ENCODE peak calls at places on chromosomes 16 and 17, in ten cellular contexts. One of them, this sample, is unnamed.

GRCh38 chr17:1485311-1485747 is 7.2 kb downstream of the MYO1C start:
- DNase-seq in fibroblast of lung: no peak
- DNase-seq in tibial nerve: no peak
- DNase-seq in left ventricle myocardium inferior: peak; percentile 76
- DNase-seq in uterus: peak; percentile 52
- DNase-seq in K562: peak; percentile 34
- DNase-seq in CD8-positive, alpha-beta memory T cell: peak; percentile 44
- DNase-seq in tibial artery: no peak
- DNase-seq in H9: peak; percentile 88
- DNase-seq in effector memory CD4-positive, alpha-beta T cell: peak; percentile 31
- DNase-seq in this sample: no peak

GRCh38 chr16:27690604-27691003 is 140.7 kb downstream of the KATNIP start:
- DNase-seq in fibroblast of lung: peak; percentile 14
- DNase-seq in tibial nerve: no peak
- DNase-seq in left ventricle myocardium inferior: no peak
- DNase-seq in uterus: no peak
- DNase-seq in K562: peak; percentile 71
- DNase-seq in CD8-positive, alpha-beta memory T cell: no peak
- DNase-seq in tibial artery: no peak
- DNase-seq in H9: peak; percentile 52
- DNase-seq in effector memory CD4-positive, alpha-beta T cell: peak; percentile 5
- DNase-seq in this sample: no peak

GRCh38 chr17:37698132-37698615 is 46.7 kb downstream of the HNF1B start:
- DNase-seq in fibroblast of lung: peak; percentile 77
- DNase-seq in tibial nerve: no peak
- DNase-seq in left ventricle myocardium inferior: no peak
- DNase-seq in uterus: no peak
- DNase-seq in K562: no peak
- DNase-seq in CD8-positive, alpha-beta memory T cell: no peak
- DNase-seq in tibial artery: no peak
- DNase-seq in H9: no peak
- DNase-seq in effector memory CD4-positive, alpha-beta T cell: no peak
- DNase-seq in this sample: no peak

GRCh38 chr16:1626327-1626726 is 14.2 kb downstream of the CRAMP1 start:
- DNase-seq in fibroblast of lung: no peak
- DNase-seq in tibial nerve: no peak
- DNase-seq in left ventricle myocardium inferior: no peak
- DNase-seq in uterus: no peak
- DNase-seq in K562: no peak
- DNase-seq in CD8-positive, alpha-beta memory T cell: no peak
- DNase-seq in tibial artery: no peak
- DNase-seq in H9: no peak
- DNase-seq in effector memory CD4-positive, alpha-beta T cell: no peak
- DNase-seq in this sample: no peak

GRCh38 chr17:48605409-48605864 is 651 bp upstream of the HOXB6 start:
- DNase-seq in fibroblast of lung: no peak
- DNase-seq in tibial nerve: no peak
- DNase-seq in left ventricle myocardium inferior: no peak
- DNase-seq in uterus: no peak
- DNase-seq in K562: peak; percentile 62
- DNase-seq in CD8-positive, alpha-beta memory T cell: no peak
- DNase-seq in tibial artery: no peak
- DNase-seq in H9: no peak
- DNase-seq in effector memory CD4-positive, alpha-beta T cell: no peak
- DNase-seq in this sample: no peak

GRCh38 chr17:34623856-34624766 is 44.7 kb downstream of the TMEM132E start:
- DNase-seq in fibroblast of lung: no peak
- DNase-seq in tibial nerve: no peak
- DNase-seq in left ventricle myocardium inferior: no peak
- DNase-seq in uterus: no peak
- DNase-seq in K562: no peak
- DNase-seq in CD8-positive, alpha-beta memory T cell: no peak
- DNase-seq in tibial artery: no peak
- DNase-seq in H9: no peak
- DNase-seq in effector memory CD4-positive, alpha-beta T cell: no peak
- DNase-seq in this sample: no peak

GRCh38 chr17:45127583-45128300 is 4.6 kb downstream of the PLCD3 start:
- DNase-seq in fibroblast of lung: peak; percentile 72
- DNase-seq in tibial nerve: peak; percentile 59
- DNase-seq in left ventricle myocardium inferior: peak; percentile 70
- DNase-seq in uterus: peak; percentile 72
- DNase-seq in K562: no peak
- DNase-seq in CD8-positive, alpha-beta memory T cell: no peak
- DNase-seq in tibial artery: peak; percentile 90
- DNase-seq in H9: peak; percentile 74
- DNase-seq in effector memory CD4-positive, alpha-beta T cell: no peak
- DNase-seq in this sample: no peak

GRCh38 chr17:38451840-38452529 is 23.7 kb downstream of the ARHGAP23 start:
- DNase-seq in fibroblast of lung: peak; percentile 95
- DNase-seq in tibial nerve: no peak
- DNase-seq in left ventricle myocardium inferior: no peak
- DNase-seq in uterus: peak; percentile 79
- DNase-seq in K562: no peak
- DNase-seq in CD8-positive, alpha-beta memory T cell: no peak
- DNase-seq in tibial artery: no peak
- DNase-seq in H9: peak; percentile 97
- DNase-seq in effector memory CD4-positive, alpha-beta T cell: no peak
- DNase-seq in this sample: no peak

GRCh38 chr16:84056933-84057332 is 14.3 kb upstream of the SLC38A8 start:
- DNase-seq in fibroblast of lung: no peak
- DNase-seq in tibial nerve: no peak
- DNase-seq in left ventricle myocardium inferior: no peak
- DNase-seq in uterus: no peak
- DNase-seq in K562: no peak
- DNase-seq in CD8-positive, alpha-beta memory T cell: no peak
- DNase-seq in tibial artery: no peak
- DNase-seq in H9: no peak
- DNase-seq in effector memory CD4-positive, alpha-beta T cell: no peak
- DNase-seq in this sample: no peak

GRCh38 chr16:47019563-47019962 is 46.1 kb upstream of the DNAJA2 start:
- DNase-seq in fibroblast of lung: peak; percentile 8
- DNase-seq in tibial nerve: no peak
- DNase-seq in left ventricle myocardium inferior: no peak
- DNase-seq in uterus: no peak
- DNase-seq in K562: no peak
- DNase-seq in CD8-positive, alpha-beta memory T cell: no peak
- DNase-seq in tibial artery: no peak
- DNase-seq in H9: no peak
- DNase-seq in effector memory CD4-positive, alpha-beta T cell: no peak
- DNase-seq in this sample: no peak

GRCh38 chr17:69246726-69247375 is 18.2 kb upstream of the ABCA10 start:
- DNase-seq in fibroblast of lung: peak; percentile 36
- DNase-seq in tibial nerve: no peak
- DNase-seq in left ventricle myocardium inferior: no peak
- DNase-seq in uterus: no peak
- DNase-seq in K562: peak; percentile 33
- DNase-seq in CD8-positive, alpha-beta memory T cell: no peak
- DNase-seq in tibial artery: no peak
- DNase-seq in H9: no peak
- DNase-seq in effector memory CD4-positive, alpha-beta T cell: no peak
- DNase-seq in this sample: no peak

GRCh38 chr17:44601574-44602372 is 44.5 kb downstream of the FZD2 start:
- DNase-seq in fibroblast of lung: peak; percentile 71
- DNase-seq in tibial nerve: no peak
- DNase-seq in left ventricle myocardium inferior: no peak
- DNase-seq in uterus: no peak
- DNase-seq in K562: no peak
- DNase-seq in CD8-positive, alpha-beta memory T cell: no peak
- DNase-seq in tibial artery: no peak
- DNase-seq in H9: no peak
- DNase-seq in effector memory CD4-positive, alpha-beta T cell: no peak
- DNase-seq in this sample: no peak

GRCh38 chr16:28845173-28846079 is 722 bp downstream of the TUFM start:
- DNase-seq in fibroblast of lung: peak; percentile 18
- DNase-seq in tibial nerve: no peak
- DNase-seq in left ventricle myocardium inferior: no peak
- DNase-seq in uterus: no peak
- DNase-seq in K562: peak; percentile 60
- DNase-seq in CD8-positive, alpha-beta memory T cell: no peak
- DNase-seq in tibial artery: no peak
- DNase-seq in H9: no peak
- DNase-seq in effector memory CD4-positive, alpha-beta T cell: no peak
- DNase-seq in this sample: no peak

GRCh38 chr17:42670925-42671657 is 5.7 kb downstream of the PLEKHH3 start:
- DNase-seq in fibroblast of lung: no peak
- DNase-seq in tibial nerve: no peak
- DNase-seq in left ventricle myocardium inferior: no peak
- DNase-seq in uterus: no peak
- DNase-seq in K562: no peak
- DNase-seq in CD8-positive, alpha-beta memory T cell: no peak
- DNase-seq in tibial artery: no peak
- DNase-seq in H9: peak; percentile 61
- DNase-seq in effector memory CD4-positive, alpha-beta T cell: no peak
- DNase-seq in this sample: no peak

GRCh38 chr17:42674755-42675347 is 1.9 kb downstream of the PLEKHH3 start:
- DNase-seq in fibroblast of lung: no peak
- DNase-seq in tibial nerve: no peak
- DNase-seq in left ventricle myocardium inferior: no peak
- DNase-seq in uterus: no peak
- DNase-seq in K562: no peak
- DNase-seq in CD8-positive, alpha-beta memory T cell: no peak
- DNase-seq in tibial artery: no peak
- DNase-seq in H9: peak; percentile 91
- DNase-seq in effector memory CD4-positive, alpha-beta T cell: no peak
- DNase-seq in this sample: no peak

GRCh38 chr17:42672038-42672437 is 4.8 kb downstream of the PLEKHH3 start:
- DNase-seq in fibroblast of lung: no peak
- DNase-seq in tibial nerve: no peak
- DNase-seq in left ventricle myocardium inferior: no peak
- DNase-seq in uterus: no peak
- DNase-seq in K562: no peak
- DNase-seq in CD8-positive, alpha-beta memory T cell: no peak
- DNase-seq in tibial artery: no peak
- DNase-seq in H9: peak; percentile 74
- DNase-seq in effector memory CD4-positive, alpha-beta T cell: no peak
- DNase-seq in this sample: no peak

GRCh38 chr17:42675348-42675983 is 1.3 kb downstream of the PLEKHH3 start:
- DNase-seq in fibroblast of lung: no peak
- DNase-seq in tibial nerve: no peak
- DNase-seq in left ventricle myocardium inferior: peak; percentile 70
- DNase-seq in uterus: no peak
- DNase-seq in K562: no peak
- DNase-seq in CD8-positive, alpha-beta memory T cell: no peak
- DNase-seq in tibial artery: peak; percentile 85
- DNase-seq in H9: peak; percentile 38
- DNase-seq in effector memory CD4-positive, alpha-beta T cell: no peak
- DNase-seq in this sample: no peak

GRCh38 chr17:42673266-42673884 is 3.4 kb downstream of the PLEKHH3 start:
- DNase-seq in fibroblast of lung: no peak
- DNase-seq in tibial nerve: no peak
- DNase-seq in left ventricle myocardium inferior: no peak
- DNase-seq in uterus: no peak
- DNase-seq in K562: no peak
- DNase-seq in CD8-positive, alpha-beta memory T cell: no peak
- DNase-seq in tibial artery: peak; percentile 75
- DNase-seq in H9: no peak
- DNase-seq in effector memory CD4-positive, alpha-beta T cell: no peak
- DNase-seq in this sample: no peak
- H3K27me3 ChIP-seq in fibroblast of lung: no peaks in the 10 kb centered on the region
- H3K27me3 ChIP-seq in tibial nerve: no peaks in the 10 kb centered on the region
- H3K27me3 ChIP-seq in left ventricle myocardium inferior: no peaks in the 10 kb centered on the region
- H3K27me3 ChIP-seq in uterus: no peaks in the 10 kb centered on the region
- H3K27me3 ChIP-seq in K562: no peaks in the 10 kb centered on the region
- H3K27me3 ChIP-seq in CD8-positive, alpha-beta memory T cell: peaks cover 51% of the 10 kb centered on the region
- H3K27me3 ChIP-seq in tibial artery: no peaks in the 10 kb centered on the region
- H3K27me3 ChIP-seq in H9: no peaks in the 10 kb centered on the region
- H3K27me3 ChIP-seq in effector memory CD4-positive, alpha-beta T cell: peaks cover 48% of the 10 kb centered on the region
- H3K27me3 ChIP-seq in this sample: peaks cover 25% of the 10 kb centered on the region

GRCh38 chr17:57544381-57544780 is 200.7 kb downstream of the CCDC182 start:
- DNase-seq in fibroblast of lung: no peak
- DNase-seq in tibial nerve: no peak
- DNase-seq in left ventricle myocardium inferior: no peak
- DNase-seq in uterus: no peak
- DNase-seq in K562: no peak
- DNase-seq in CD8-positive, alpha-beta memory T cell: no peak
- DNase-seq in tibial artery: no peak
- DNase-seq in H9: no peak
- DNase-seq in effector memory CD4-positive, alpha-beta T cell: no peak
- DNase-seq in this sample: no peak
- H3K27ac ChIP-seq in fibroblast of lung: no peak overlapping the region
- H3K27ac ChIP-seq in tibial nerve: no peak overlapping the region
- H3K27ac ChIP-seq in left ventricle myocardium inferior: no peak overlapping the region
- H3K27ac ChIP-seq in uterus: no peak overlapping the region
- H3K27ac ChIP-seq in K562: no peak overlapping the region
- H3K27ac ChIP-seq in CD8-positive, alpha-beta memory T cell: no peak overlapping the region
- H3K27ac ChIP-seq in tibial artery: no peak overlapping the region
- H3K27ac ChIP-seq in H9: no peak overlapping the region
- H3K27ac ChIP-seq in effector memory CD4-positive, alpha-beta T cell: no peak overlapping the region
- H3K27ac ChIP-seq in this sample: no peak overlapping the region

GRCh38 chr17:42679001-42679491 is 2.3 kb upstream of the PLEKHH3 start:
- DNase-seq in fibroblast of lung: peak; percentile 45
- DNase-seq in tibial nerve: peak; percentile 52
- DNase-seq in left ventricle myocardium inferior: no peak
- DNase-seq in uterus: peak; percentile 73
- DNase-seq in K562: peak; percentile 64
- DNase-seq in CD8-positive, alpha-beta memory T cell: peak; percentile 32
- DNase-seq in tibial artery: peak; percentile 80
- DNase-seq in H9: peak; percentile 72
- DNase-seq in effector memory CD4-positive, alpha-beta T cell: no peak
- DNase-seq in this sample: no peak
- H3K4me1 ChIP-seq in fibroblast of lung: peaks cover 46% of the 10 kb centered on the region
- H3K4me1 ChIP-seq in tibial nerve: peaks cover 67% of the 10 kb centered on the region
- H3K4me1 ChIP-seq in left ventricle myocardium inferior: peaks cover 96% of the 10 kb centered on the region
- H3K4me1 ChIP-seq in uterus: peaks cover 3% of the 10 kb centered on the region
- H3K4me1 ChIP-seq in K562: peaks cover 41% of the 10 kb centered on the region
- H3K4me1 ChIP-seq in CD8-positive, alpha-beta memory T cell: peaks cover 78% of the 10 kb centered on the region
- H3K4me1 ChIP-seq in tibial artery: peaks cover 51% of the 10 kb centered on the region
- H3K4me1 ChIP-seq in H9: peaks cover 6% of the 10 kb centered on the region
- H3K4me1 ChIP-seq in effector memory CD4-positive, alpha-beta T cell: peaks cover 76% of the 10 kb centered on the region
- H3K4me1 ChIP-seq in this sample: peaks cover 91% of the 10 kb centered on the region

GRCh38 chr16:86293897-86294296 is 216.4 kb upstream of the FOXF1 start:
- DNase-seq in fibroblast of lung: no peak
- DNase-seq in tibial nerve: no peak
- DNase-seq in left ventricle myocardium inferior: no peak
- DNase-seq in uterus: no peak
- DNase-seq in K562: no peak
- DNase-seq in CD8-positive, alpha-beta memory T cell: no peak
- DNase-seq in tibial artery: no peak
- DNase-seq in H9: no peak
- DNase-seq in effector memory CD4-positive, alpha-beta T cell: no peak
- DNase-seq in this sample: no peak

GRCh38 chr16:86294535-86294934 is 215.8 kb upstream of the FOXF1 start:
- DNase-seq in fibroblast of lung: no peak
- DNase-seq in tibial nerve: no peak
- DNase-seq in left ventricle myocardium inferior: no peak
- DNase-seq in uterus: no peak
- DNase-seq in K562: no peak
- DNase-seq in CD8-positive, alpha-beta memory T cell: no peak
- DNase-seq in tibial artery: no peak
- DNase-seq in H9: no peak
- DNase-seq in effector memory CD4-positive, alpha-beta T cell: no peak
- DNase-seq in this sample: no peak

GRCh38 chr16:86297391-86297790 is 212.9 kb upstream of the FOXF1 start:
- DNase-seq in fibroblast of lung: peak; percentile 13
- DNase-seq in tibial nerve: no peak
- DNase-seq in left ventricle myocardium inferior: no peak
- DNase-seq in uterus: no peak
- DNase-seq in K562: no peak
- DNase-seq in CD8-positive, alpha-beta memory T cell: no peak
- DNase-seq in tibial artery: no peak
- DNase-seq in H9: no peak
- DNase-seq in effector memory CD4-positive, alpha-beta T cell: no peak
- DNase-seq in this sample: no peak

GRCh38 chr16:86298166-86299131 is 211.9 kb upstream of the FOXF1 start:
- DNase-seq in fibroblast of lung: peak; percentile 51
- DNase-seq in tibial nerve: no peak
- DNase-seq in left ventricle myocardium inferior: no peak
- DNase-seq in uterus: peak; percentile 38
- DNase-seq in K562: no peak
- DNase-seq in CD8-positive, alpha-beta memory T cell: no peak
- DNase-seq in tibial artery: no peak
- DNase-seq in H9: no peak
- DNase-seq in effector memory CD4-positive, alpha-beta T cell: no peak
- DNase-seq in this sample: no peak

GRCh38 chr16:86296263-86296662 is 214.1 kb upstream of the FOXF1 start:
- DNase-seq in fibroblast of lung: no peak
- DNase-seq in tibial nerve: no peak
- DNase-seq in left ventricle myocardium inferior: no peak
- DNase-seq in uterus: no peak
- DNase-seq in K562: no peak
- DNase-seq in CD8-positive, alpha-beta memory T cell: no peak
- DNase-seq in tibial artery: no peak
- DNase-seq in H9: no peak
- DNase-seq in effector memory CD4-positive, alpha-beta T cell: no peak
- DNase-seq in this sample: no peak
- H3K27me3 ChIP-seq in fibroblast of lung: no peaks in the 10 kb centered on the region
- H3K27me3 ChIP-seq in tibial nerve: peaks cover 98% of the 10 kb centered on the region
- H3K27me3 ChIP-seq in left ventricle myocardium inferior: peaks cover 100% of the 10 kb centered on the region
- H3K27me3 ChIP-seq in uterus: no peaks in the 10 kb centered on the region
- H3K27me3 ChIP-seq in K562: peaks cover 78% of the 10 kb centered on the region
- H3K27me3 ChIP-seq in CD8-positive, alpha-beta memory T cell: peaks cover 3% of the 10 kb centered on the region
- H3K27me3 ChIP-seq in tibial artery: peaks cover 83% of the 10 kb centered on the region
- H3K27me3 ChIP-seq in H9: no peaks in the 10 kb centered on the region
- H3K27me3 ChIP-seq in effector memory CD4-positive, alpha-beta T cell: peaks cover 13% of the 10 kb centered on the region
- H3K27me3 ChIP-seq in this sample: no peaks in the 10 kb centered on the region

This sample was measured in esophagus squamous epithelium.